ENCODE peak calls at places on chromosomes 13 and 19, in five cellular contexts. U is GM23338, B is neural progenitor cell, C is SHP77, V is Caki2. M is an unnamed sample.
A peak's percentile ranks its signal among the peaks of the same experiment; 100 is the strongest.

GRCh38 chr19:2702170-2703076 is at the start of gene GNG7:
- DNase-seq in U (peak; percentile 96), B (peak; percentile 97), C (peak; percentile 80), V (peak; percentile 31), M (peak; percentile 59)

GRCh38 chr13:64534302-64534701 is 2695.8 kb downstream of the PCDH9 start:
- DNase-seq in U (peak; percentile 43), B (no peak), C (no peak), V (no peak), M (peak; percentile 23)

GRCh38 chr13:109684836-109685602 is 101.4 kb downstream of the IRS2 start:
- DNase-seq in U (no peak), B (no peak), C (no peak), V (no peak), M (no peak)

GRCh38 chr13:71609271-71609670 is 257.7 kb downstream of the DACH1 start:
- DNase-seq in U (no peak), B (no peak), C (no peak), V (no peak), M (no peak)

GRCh38 chr19:17997969-17998826 is 9.8 kb upstream of the ARRDC2 start:
- DNase-seq in U (peak; percentile 79), B (peak; percentile 43), C (no peak), V (peak; percentile 92), M (no peak)

GRCh38 chr13:72536668-72537399 is 190.6 kb downstream of the MZT1 start:
- DNase-seq in U (peak; percentile 16), B (no peak), C (no peak), V (peak; percentile 43), M (no peak)

GRCh38 chr13:19267746-19268145 is 86.1 kb upstream of the TUBA3C start:
- DNase-seq in U (no peak), B (no peak), C (no peak), V (no peak), M (no peak)

GRCh38 chr13:114167445-114167844 is 11.6 kb upstream of the CFAP97D2 start:
- DNase-seq in U (no peak), B (no peak), C (no peak), V (no peak), M (no peak)

GRCh38 chr13:35818577-35819165 is 312.5 kb downstream of the DCLK1 start:
- DNase-seq in U (peak; percentile 63), B (peak; percentile 58), C (no peak), V (peak; percentile 4), M (no peak)

GRCh38 chr13:114099918-114100445 is 32.4 kb downstream of the RASA3 start:
- DNase-seq in U (peak; percentile 53), B (peak; percentile 87), C (peak; percentile 87), V (peak; percentile 73), M (peak; percentile 83)

GRCh38 chr13:106432636-106433035 is 102.8 kb downstream of the EFNB2 start:
- DNase-seq in U (no peak), B (no peak), C (no peak), V (no peak), M (peak; percentile 39)

GRCh38 chr19:50478901-50479715 is 2.5 kb upstream of the GARIN5A start:
- DNase-seq in U (peak; percentile 89), B (peak; percentile 59), C (peak; percentile 30), V (no peak), M (peak; percentile 86)

GRCh38 chr13:27043013-27043412 is 128.6 kb downstream of the USP12 start:
- DNase-seq in U (peak; percentile 27), B (no peak), C (peak; percentile 11), V (peak; percentile 83), M (peak; percentile 51)

GRCh38 chr13:94710881-94711560 is 1.3 kb downstream of the SOX21 start:
- DNase-seq in U (peak; percentile 62), B (peak; percentile 77), C (peak; percentile 60), V (no peak), M (peak; percentile 64)

GRCh38 chr13:59691501-59692066 is 472.1 kb downstream of the DIAPH3 start:
- DNase-seq in U (no peak), B (no peak), C (no peak), V (no peak), M (no peak)

GRCh38 chr19:49554701-49555181 is 25.6 kb downstream of the NOSIP start:
- DNase-seq in U (no peak), B (no peak), C (no peak), V (no peak), M (no peak)